ENCODE peak calls at places on chromosomes 13 and 19, in eight cellular contexts. L is pancreas, U is heart left ventricle, O is cardiac muscle cell, Z is type B pancreatic cell, C is mucosa of descending colon, A is HCT116, W is nephron progenitor cell. R is an unnamed sample.

GRCh38 chr13:21638319-21639282 is 32.3 kb upstream of the FGF9 start:
- DNase-seq in L (no peak), U (no peak), O (peak; percentile 34), Z (no peak), C (no peak), A (no peak), W (peak; percentile 44), R (peak; percentile 27)

GRCh38 chr13:114025432-114026127 is 51.7 kb upstream of the C13orf46 start:
- DNase-seq in L (no peak), U (peak; percentile 26), O (peak; percentile 88), Z (no peak), C (peak; percentile 55), A (no peak), W (peak; percentile 37), R (no peak)

GRCh38 chr13:97018029-97018819 is 23.9 kb upstream of the OXGR1 start:
- DNase-seq in L (no peak), U (no peak), O (peak; percentile 75), Z (no peak), C (no peak), A (peak; percentile 52), W (peak; percentile 41), R (no peak)

GRCh38 chr13:31394491-31394890 is 194.7 kb downstream of the B3GLCT start:
- DNase-seq in L (no peak), U (no peak), O (no peak), Z (no peak), C (no peak), A (no peak), W (no peak), R (no peak)

GRCh38 chr19:49196527-49197240 is 39.1 kb downstream of the TRPM4 start:
- DNase-seq in L (no peak), U (peak; percentile 68), O (peak; percentile 12), Z (no peak), C (peak; percentile 74), A (no peak), W (no peak), R (no peak)

GRCh38 chr19:44657211-44657921 is 13.7 kb downstream of the PVR start:
- DNase-seq in L (peak; percentile 46), U (peak; percentile 76), O (peak; percentile 82), Z (peak; percentile 78), C (peak; percentile 60), A (no peak), W (peak; percentile 82), R (peak; percentile 77)

GRCh38 chr19:53545271-53546065 is 7.5 kb downstream of the ZNF331 start:
- DNase-seq in L (no peak), U (no peak), O (no peak), Z (no peak), C (no peak), A (no peak), W (no peak), R (no peak)

GRCh38 chr13:76473552-76474134 is 412.6 kb downstream of the KCTD12 start:
- DNase-seq in L (peak; percentile 57), U (peak; percentile 65), O (peak; percentile 88), Z (peak; percentile 75), C (no peak), A (peak; percentile 75), W (peak; percentile 80), R (peak; percentile 55)

GRCh38 chr19:695350-695949 is at the start of gene PRSS57:
- DNase-seq in L (no peak), U (no peak), O (no peak), Z (no peak), C (no peak), A (no peak), W (no peak), R (no peak)

DNA sequence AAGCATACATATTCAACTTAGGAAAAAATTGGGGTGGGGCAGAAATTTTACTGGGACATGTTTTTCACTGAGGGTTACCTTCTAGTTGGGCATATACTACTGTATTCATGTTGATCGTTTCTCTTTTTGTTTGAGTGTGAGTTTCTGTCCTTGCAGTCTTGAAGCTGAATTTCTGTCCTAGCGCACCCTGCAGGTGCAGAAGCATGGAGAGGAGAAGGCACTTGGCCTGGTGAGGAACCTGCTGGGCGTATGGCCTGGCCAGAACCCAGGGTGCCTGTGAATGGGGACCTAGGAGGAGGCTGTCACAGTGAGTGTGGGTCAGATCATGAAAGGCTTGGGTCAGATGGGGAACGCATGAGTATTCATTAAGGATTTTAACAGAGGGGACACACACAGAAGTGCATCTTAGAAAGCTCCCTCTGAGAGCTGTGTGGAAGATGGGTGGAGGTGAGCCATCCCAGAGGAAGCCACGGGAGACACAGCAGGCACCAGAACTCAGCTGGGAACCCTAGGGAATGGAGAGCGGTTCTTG is 36.8 kb downstream of the SERP2 start:
- DNase-seq in L (no peak), U (no peak), O (no peak), Z (no peak), C (no peak), A (no peak), W (no peak), R (no peak)
- TF ChIP-seq CTCF in L (no peak), U (no peak), O (no peak), Z (no peak), C (no peak), A (no peak), W (no peak), R (no peak)

DNA sequence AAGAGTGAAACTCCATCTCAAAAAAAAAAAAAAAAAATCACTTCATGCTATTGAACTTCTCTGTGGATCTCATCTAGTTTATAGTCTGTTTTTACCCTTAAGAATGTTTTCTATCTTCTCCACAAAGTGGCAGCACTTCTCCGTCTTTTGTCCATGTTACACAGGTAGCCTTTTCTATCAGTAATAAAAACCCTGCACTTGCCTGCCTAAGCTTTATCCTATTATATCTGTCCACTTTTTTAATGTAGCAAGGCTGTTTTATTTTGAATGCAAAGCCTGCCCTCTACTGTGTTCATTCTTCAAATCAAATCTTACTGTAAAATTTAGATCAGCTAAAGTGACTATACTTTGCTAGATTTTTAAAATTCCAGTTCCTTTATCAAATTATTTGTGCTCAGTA is 124.0 kb downstream of the STOML3 start:
- DNase-seq in L (no peak), U (no peak), O (peak; percentile 5), Z (no peak), C (no peak), A (no peak), W (no peak), R (no peak)
- TF ChIP-seq CTCF in L (no peak), U (no peak), O (no peak), Z (no peak), C (no peak), A (peak; percentile 9), W (no peak), R (no peak)

DNA sequence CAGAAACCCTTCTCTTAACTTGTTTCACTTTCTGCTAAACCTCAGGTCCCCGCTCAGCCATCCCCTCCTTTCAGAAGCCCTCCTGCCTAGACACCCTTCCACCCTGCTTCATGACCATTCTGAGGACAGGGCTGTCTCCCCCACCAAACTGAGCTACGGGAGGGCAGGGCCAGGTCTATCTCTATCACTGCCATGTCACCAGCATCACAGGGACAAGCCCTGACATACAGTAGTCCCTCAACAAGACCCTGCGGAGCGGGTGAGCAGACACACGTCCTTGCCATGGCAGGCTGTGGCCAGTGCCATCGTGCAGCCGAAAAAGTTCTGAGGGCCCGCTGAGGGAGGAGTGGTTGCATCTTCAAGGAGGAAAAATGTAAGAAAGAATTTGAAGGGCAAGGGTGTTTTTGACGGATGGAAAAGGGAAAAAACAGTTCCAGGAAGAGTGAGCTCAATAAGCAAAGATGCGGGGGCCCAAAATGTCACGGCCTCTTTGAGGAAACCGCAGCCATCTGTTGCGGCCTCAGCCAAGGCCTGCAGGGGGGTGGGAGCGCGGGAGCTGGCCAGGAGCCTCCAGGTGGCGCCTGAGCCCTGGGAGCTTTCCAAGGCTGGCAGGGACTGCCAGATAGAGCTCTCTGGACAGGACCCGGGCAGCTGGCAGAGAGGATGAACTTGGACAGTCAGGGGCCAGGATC is 8.1 kb downstream of the PTGIR start:
- DNase-seq in L (peak; percentile 86), U (peak; percentile 77), O (peak; percentile 82), Z (no peak), C (no peak), A (peak; percentile 49), W (peak; percentile 73), R (peak; percentile 86)
- TF ChIP-seq CTCF in L (peak; percentile 35), U (peak; percentile 19), O (peak; percentile 39), Z (peak; percentile 68), C (peak; percentile 8), A (peak; percentile 68), W (peak; percentile 46), R (peak; percentile 53)

GRCh38 chr13:112911883-112912282 is 57.1 kb upstream of the MCF2L start:
- DNase-seq in L (no peak), U (no peak), O (no peak), Z (no peak), C (no peak), A (no peak), W (no peak), R (no peak)

GRCh38 chr13:112910616-112911280 is 58.3 kb upstream of the MCF2L start:
- DNase-seq in L (no peak), U (no peak), O (no peak), Z (no peak), C (no peak), A (no peak), W (no peak), R (no peak)

GRCh38 chr13:112908342-112908741 is 60.7 kb upstream of the MCF2L start:
- DNase-seq in L (no peak), U (no peak), O (no peak), Z (no peak), C (no peak), A (no peak), W (no peak), R (no peak)

GRCh38 chr13:112911285-112911701 is 57.7 kb upstream of the MCF2L start:
- DNase-seq in L (no peak), U (no peak), O (no peak), Z (no peak), C (no peak), A (no peak), W (no peak), R (no peak)

DNA sequence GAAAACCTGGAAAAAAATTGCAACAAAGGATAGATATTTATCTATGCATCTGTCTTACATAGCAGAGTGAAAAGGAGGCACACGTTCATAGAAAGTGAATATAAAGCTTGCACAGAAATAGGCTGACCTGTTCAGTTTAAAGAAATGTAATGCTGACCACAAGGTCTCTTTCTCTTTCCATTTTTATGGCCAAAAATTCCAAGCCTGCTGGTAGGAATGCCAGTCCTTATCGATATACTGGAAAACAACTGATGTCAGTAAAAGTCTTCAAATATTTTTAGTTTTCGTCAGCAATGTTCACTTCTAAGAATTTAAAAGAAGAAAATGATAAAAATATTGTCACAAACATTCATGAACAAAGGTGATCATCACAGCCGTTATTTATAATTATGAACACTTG is 59.0 kb upstream of the MCF2L start:
- DNase-seq in L (no peak), U (no peak), O (peak; percentile 4), Z (no peak), C (no peak), A (no peak), W (no peak), R (no peak)
- TF ChIP-seq CTCF in L (no peak), U (no peak), O (peak; percentile 1), Z (no peak), C (no peak), A (no peak), W (no peak), R (no peak)